ENCODE peak calls at places on chromosomes 7 and 10, in ten cellular contexts. One of them, this sample, is unnamed.

GRCh38 chr7:121328508-121329459 is at the start of gene WNT16:
- DNase-seq in Caki2: no peak
- DNase-seq in amniotic stem cell: no peak
- DNase-seq in stimulated activated CD4-positive, alpha-beta T cell treated with anti-CD3 and anti-CD28 coated beads, Interleukin-2, amount 100 ng/mL, for 48 hours: no peak
- DNase-seq in activated CD4-positive, alpha-beta T cell treated with anti-CD3 and anti-CD28 coated beads, Interleukin-2, amount 50 U/mL, for 24 hours: no peak
- DNase-seq in fibroblast of pulmonary artery: no peak
- DNase-seq in COR-L47: no peak
- DNase-seq in fibroblast of mammary gland: no peak
- DNase-seq in activated gamma-delta T cell treated with anti-CD3 and anti-CD28 coated beads, Interleukin-2, amount 50 U/mL, for 16 hours: no peak
- DNase-seq in activated naive CD8-positive, alpha-beta T cell treated with anti-CD3 and anti-CD28 coated beads, Interleukin-2, amount 50 U/mL, for 24 hours: peak; percentile 22
- DNase-seq in this sample: no peak

GRCh38 chr7:73703985-73704639 is 15.4 kb downstream of the STX1A start:
- DNase-seq in Caki2: peak; percentile 71
- DNase-seq in amniotic stem cell: no peak
- DNase-seq in stimulated activated CD4-positive, alpha-beta T cell treated with anti-CD3 and anti-CD28 coated beads, Interleukin-2, amount 100 ng/mL, for 48 hours: peak; percentile 47
- DNase-seq in activated CD4-positive, alpha-beta T cell treated with anti-CD3 and anti-CD28 coated beads, Interleukin-2, amount 50 U/mL, for 24 hours: no peak
- DNase-seq in fibroblast of pulmonary artery: peak; percentile 31
- DNase-seq in COR-L47: no peak
- DNase-seq in fibroblast of mammary gland: peak; percentile 39
- DNase-seq in activated gamma-delta T cell treated with anti-CD3 and anti-CD28 coated beads, Interleukin-2, amount 50 U/mL, for 16 hours: no peak
- DNase-seq in activated naive CD8-positive, alpha-beta T cell treated with anti-CD3 and anti-CD28 coated beads, Interleukin-2, amount 50 U/mL, for 24 hours: peak; percentile 50
- DNase-seq in this sample: no peak

GRCh38 chr10:86341361-86341811 is 25.2 kb downstream of the GRID1 start:
- DNase-seq in Caki2: no peak
- DNase-seq in amniotic stem cell: no peak
- DNase-seq in stimulated activated CD4-positive, alpha-beta T cell treated with anti-CD3 and anti-CD28 coated beads, Interleukin-2, amount 100 ng/mL, for 48 hours: no peak
- DNase-seq in activated CD4-positive, alpha-beta T cell treated with anti-CD3 and anti-CD28 coated beads, Interleukin-2, amount 50 U/mL, for 24 hours: no peak
- DNase-seq in fibroblast of pulmonary artery: no peak
- DNase-seq in COR-L47: no peak
- DNase-seq in fibroblast of mammary gland: no peak
- DNase-seq in activated gamma-delta T cell treated with anti-CD3 and anti-CD28 coated beads, Interleukin-2, amount 50 U/mL, for 16 hours: no peak
- DNase-seq in activated naive CD8-positive, alpha-beta T cell treated with anti-CD3 and anti-CD28 coated beads, Interleukin-2, amount 50 U/mL, for 24 hours: no peak
- DNase-seq in this sample: no peak

GRCh38 chr10:35424680-35425285 is 88.5 kb downstream of the CCNY start:
- DNase-seq in Caki2: no peak
- DNase-seq in amniotic stem cell: no peak
- DNase-seq in stimulated activated CD4-positive, alpha-beta T cell treated with anti-CD3 and anti-CD28 coated beads, Interleukin-2, amount 100 ng/mL, for 48 hours: no peak
- DNase-seq in activated CD4-positive, alpha-beta T cell treated with anti-CD3 and anti-CD28 coated beads, Interleukin-2, amount 50 U/mL, for 24 hours: no peak
- DNase-seq in fibroblast of pulmonary artery: no peak
- DNase-seq in COR-L47: no peak
- DNase-seq in fibroblast of mammary gland: no peak
- DNase-seq in activated gamma-delta T cell treated with anti-CD3 and anti-CD28 coated beads, Interleukin-2, amount 50 U/mL, for 16 hours: no peak
- DNase-seq in activated naive CD8-positive, alpha-beta T cell treated with anti-CD3 and anti-CD28 coated beads, Interleukin-2, amount 50 U/mL, for 24 hours: no peak
- DNase-seq in this sample: no peak

GRCh38 chr7:24435002-24435401 is 138.2 kb upstream of the PALS2 start:
- DNase-seq in Caki2: no peak
- DNase-seq in amniotic stem cell: no peak
- DNase-seq in stimulated activated CD4-positive, alpha-beta T cell treated with anti-CD3 and anti-CD28 coated beads, Interleukin-2, amount 100 ng/mL, for 48 hours: no peak
- DNase-seq in activated CD4-positive, alpha-beta T cell treated with anti-CD3 and anti-CD28 coated beads, Interleukin-2, amount 50 U/mL, for 24 hours: no peak
- DNase-seq in fibroblast of pulmonary artery: no peak
- DNase-seq in COR-L47: no peak
- DNase-seq in fibroblast of mammary gland: no peak
- DNase-seq in activated gamma-delta T cell treated with anti-CD3 and anti-CD28 coated beads, Interleukin-2, amount 50 U/mL, for 16 hours: no peak
- DNase-seq in activated naive CD8-positive, alpha-beta T cell treated with anti-CD3 and anti-CD28 coated beads, Interleukin-2, amount 50 U/mL, for 24 hours: no peak
- DNase-seq in this sample: no peak

GRCh38 chr7:46745700-46746090 is 824.6 kb upstream of the IGFBP3 start:
- DNase-seq in Caki2: no peak
- DNase-seq in amniotic stem cell: no peak
- DNase-seq in stimulated activated CD4-positive, alpha-beta T cell treated with anti-CD3 and anti-CD28 coated beads, Interleukin-2, amount 100 ng/mL, for 48 hours: no peak
- DNase-seq in activated CD4-positive, alpha-beta T cell treated with anti-CD3 and anti-CD28 coated beads, Interleukin-2, amount 50 U/mL, for 24 hours: no peak
- DNase-seq in fibroblast of pulmonary artery: no peak
- DNase-seq in COR-L47: no peak
- DNase-seq in fibroblast of mammary gland: peak; percentile 24
- DNase-seq in activated gamma-delta T cell treated with anti-CD3 and anti-CD28 coated beads, Interleukin-2, amount 50 U/mL, for 16 hours: no peak
- DNase-seq in activated naive CD8-positive, alpha-beta T cell treated with anti-CD3 and anti-CD28 coated beads, Interleukin-2, amount 50 U/mL, for 24 hours: no peak
- DNase-seq in this sample: no peak

GRCh38 chr10:109668137-109668536 is 255.2 kb downstream of the XPNPEP1 start:
- DNase-seq in Caki2: no peak
- DNase-seq in amniotic stem cell: no peak
- DNase-seq in stimulated activated CD4-positive, alpha-beta T cell treated with anti-CD3 and anti-CD28 coated beads, Interleukin-2, amount 100 ng/mL, for 48 hours: no peak
- DNase-seq in activated CD4-positive, alpha-beta T cell treated with anti-CD3 and anti-CD28 coated beads, Interleukin-2, amount 50 U/mL, for 24 hours: no peak
- DNase-seq in fibroblast of pulmonary artery: no peak
- DNase-seq in COR-L47: no peak
- DNase-seq in fibroblast of mammary gland: no peak
- DNase-seq in activated gamma-delta T cell treated with anti-CD3 and anti-CD28 coated beads, Interleukin-2, amount 50 U/mL, for 16 hours: no peak
- DNase-seq in activated naive CD8-positive, alpha-beta T cell treated with anti-CD3 and anti-CD28 coated beads, Interleukin-2, amount 50 U/mL, for 24 hours: no peak
- DNase-seq in this sample: no peak

GRCh38 chr7:28389504-28390385 is 22.6 kb upstream of the CREB5 start:
- DNase-seq in Caki2: peak; percentile 89
- DNase-seq in amniotic stem cell: peak; percentile 36
- DNase-seq in stimulated activated CD4-positive, alpha-beta T cell treated with anti-CD3 and anti-CD28 coated beads, Interleukin-2, amount 100 ng/mL, for 48 hours: no peak
- DNase-seq in activated CD4-positive, alpha-beta T cell treated with anti-CD3 and anti-CD28 coated beads, Interleukin-2, amount 50 U/mL, for 24 hours: no peak
- DNase-seq in fibroblast of pulmonary artery: peak; percentile 81
- DNase-seq in COR-L47: peak; percentile 48
- DNase-seq in fibroblast of mammary gland: peak; percentile 79
- DNase-seq in activated gamma-delta T cell treated with anti-CD3 and anti-CD28 coated beads, Interleukin-2, amount 50 U/mL, for 16 hours: no peak
- DNase-seq in activated naive CD8-positive, alpha-beta T cell treated with anti-CD3 and anti-CD28 coated beads, Interleukin-2, amount 50 U/mL, for 24 hours: no peak
- DNase-seq in this sample: no peak

GRCh38 chr7:81769891-81770818 is at the start of gene HGF:
- DNase-seq in Caki2: no peak
- DNase-seq in amniotic stem cell: no peak
- DNase-seq in stimulated activated CD4-positive, alpha-beta T cell treated with anti-CD3 and anti-CD28 coated beads, Interleukin-2, amount 100 ng/mL, for 48 hours: no peak
- DNase-seq in activated CD4-positive, alpha-beta T cell treated with anti-CD3 and anti-CD28 coated beads, Interleukin-2, amount 50 U/mL, for 24 hours: no peak
- DNase-seq in fibroblast of pulmonary artery: peak; percentile 90
- DNase-seq in COR-L47: no peak
- DNase-seq in fibroblast of mammary gland: peak; percentile 87
- DNase-seq in activated gamma-delta T cell treated with anti-CD3 and anti-CD28 coated beads, Interleukin-2, amount 50 U/mL, for 16 hours: no peak
- DNase-seq in activated naive CD8-positive, alpha-beta T cell treated with anti-CD3 and anti-CD28 coated beads, Interleukin-2, amount 50 U/mL, for 24 hours: no peak
- DNase-seq in this sample: no peak

GRCh38 chr10:24039897-24040296 is 169.0 kb upstream of the KIAA1217 start:
- DNase-seq in Caki2: no peak
- DNase-seq in amniotic stem cell: no peak
- DNase-seq in stimulated activated CD4-positive, alpha-beta T cell treated with anti-CD3 and anti-CD28 coated beads, Interleukin-2, amount 100 ng/mL, for 48 hours: no peak
- DNase-seq in activated CD4-positive, alpha-beta T cell treated with anti-CD3 and anti-CD28 coated beads, Interleukin-2, amount 50 U/mL, for 24 hours: no peak
- DNase-seq in fibroblast of pulmonary artery: no peak
- DNase-seq in COR-L47: no peak
- DNase-seq in fibroblast of mammary gland: no peak
- DNase-seq in activated gamma-delta T cell treated with anti-CD3 and anti-CD28 coated beads, Interleukin-2, amount 50 U/mL, for 16 hours: no peak
- DNase-seq in activated naive CD8-positive, alpha-beta T cell treated with anti-CD3 and anti-CD28 coated beads, Interleukin-2, amount 50 U/mL, for 24 hours: no peak
- DNase-seq in this sample: no peak

GRCh38 chr10:60230892-60231291 is 158.8 kb downstream of the ANK3 start:
- DNase-seq in Caki2: no peak
- DNase-seq in amniotic stem cell: no peak
- DNase-seq in stimulated activated CD4-positive, alpha-beta T cell treated with anti-CD3 and anti-CD28 coated beads, Interleukin-2, amount 100 ng/mL, for 48 hours: no peak
- DNase-seq in activated CD4-positive, alpha-beta T cell treated with anti-CD3 and anti-CD28 coated beads, Interleukin-2, amount 50 U/mL, for 24 hours: no peak
- DNase-seq in fibroblast of pulmonary artery: peak; percentile 30
- DNase-seq in COR-L47: no peak
- DNase-seq in fibroblast of mammary gland: peak; percentile 56
- DNase-seq in activated gamma-delta T cell treated with anti-CD3 and anti-CD28 coated beads, Interleukin-2, amount 50 U/mL, for 16 hours: no peak
- DNase-seq in activated naive CD8-positive, alpha-beta T cell treated with anti-CD3 and anti-CD28 coated beads, Interleukin-2, amount 50 U/mL, for 24 hours: no peak
- DNase-seq in this sample: no peak

GRCh38 chr10:128688154-128688553 is 561.9 kb upstream of the MKI67 start:
- DNase-seq in Caki2: no peak
- DNase-seq in amniotic stem cell: no peak
- DNase-seq in stimulated activated CD4-positive, alpha-beta T cell treated with anti-CD3 and anti-CD28 coated beads, Interleukin-2, amount 100 ng/mL, for 48 hours: no peak
- DNase-seq in activated CD4-positive, alpha-beta T cell treated with anti-CD3 and anti-CD28 coated beads, Interleukin-2, amount 50 U/mL, for 24 hours: no peak
- DNase-seq in fibroblast of pulmonary artery: no peak
- DNase-seq in COR-L47: no peak
- DNase-seq in fibroblast of mammary gland: no peak
- DNase-seq in activated gamma-delta T cell treated with anti-CD3 and anti-CD28 coated beads, Interleukin-2, amount 50 U/mL, for 16 hours: no peak
- DNase-seq in activated naive CD8-positive, alpha-beta T cell treated with anti-CD3 and anti-CD28 coated beads, Interleukin-2, amount 50 U/mL, for 24 hours: no peak
- DNase-seq in this sample: no peak

GRCh38 chr7:84492565-84493034 is 298.0 kb upstream of the SEMA3A start:
- DNase-seq in Caki2: no peak
- DNase-seq in amniotic stem cell: no peak
- DNase-seq in stimulated activated CD4-positive, alpha-beta T cell treated with anti-CD3 and anti-CD28 coated beads, Interleukin-2, amount 100 ng/mL, for 48 hours: no peak
- DNase-seq in activated CD4-positive, alpha-beta T cell treated with anti-CD3 and anti-CD28 coated beads, Interleukin-2, amount 50 U/mL, for 24 hours: no peak
- DNase-seq in fibroblast of pulmonary artery: no peak
- DNase-seq in COR-L47: no peak
- DNase-seq in fibroblast of mammary gland: peak; percentile 69
- DNase-seq in activated gamma-delta T cell treated with anti-CD3 and anti-CD28 coated beads, Interleukin-2, amount 50 U/mL, for 16 hours: no peak
- DNase-seq in activated naive CD8-positive, alpha-beta T cell treated with anti-CD3 and anti-CD28 coated beads, Interleukin-2, amount 50 U/mL, for 24 hours: no peak
- DNase-seq in this sample: no peak

GRCh38 chr7:98212532-98213041 is 1.3 kb downstream of the BHLHA15 start:
- DNase-seq in Caki2: no peak
- DNase-seq in amniotic stem cell: no peak
- DNase-seq in stimulated activated CD4-positive, alpha-beta T cell treated with anti-CD3 and anti-CD28 coated beads, Interleukin-2, amount 100 ng/mL, for 48 hours: no peak
- DNase-seq in activated CD4-positive, alpha-beta T cell treated with anti-CD3 and anti-CD28 coated beads, Interleukin-2, amount 50 U/mL, for 24 hours: no peak
- DNase-seq in fibroblast of pulmonary artery: no peak
- DNase-seq in COR-L47: no peak
- DNase-seq in fibroblast of mammary gland: no peak
- DNase-seq in activated gamma-delta T cell treated with anti-CD3 and anti-CD28 coated beads, Interleukin-2, amount 50 U/mL, for 16 hours: no peak
- DNase-seq in activated naive CD8-positive, alpha-beta T cell treated with anti-CD3 and anti-CD28 coated beads, Interleukin-2, amount 50 U/mL, for 24 hours: no peak
- DNase-seq in this sample: no peak

GRCh38 chr7:119482671-119483070 is 790.3 kb upstream of the KCND2 start:
- DNase-seq in Caki2: no peak
- DNase-seq in amniotic stem cell: no peak
- DNase-seq in stimulated activated CD4-positive, alpha-beta T cell treated with anti-CD3 and anti-CD28 coated beads, Interleukin-2, amount 100 ng/mL, for 48 hours: no peak
- DNase-seq in activated CD4-positive, alpha-beta T cell treated with anti-CD3 and anti-CD28 coated beads, Interleukin-2, amount 50 U/mL, for 24 hours: no peak
- DNase-seq in fibroblast of pulmonary artery: no peak
- DNase-seq in COR-L47: no peak
- DNase-seq in fibroblast of mammary gland: no peak
- DNase-seq in activated gamma-delta T cell treated with anti-CD3 and anti-CD28 coated beads, Interleukin-2, amount 50 U/mL, for 16 hours: no peak
- DNase-seq in activated naive CD8-positive, alpha-beta T cell treated with anti-CD3 and anti-CD28 coated beads, Interleukin-2, amount 50 U/mL, for 24 hours: no peak
- DNase-seq in this sample: no peak

GRCh38 chr7:45149606-45150005 is 8.0 kb upstream of the RAMP3 start:
- DNase-seq in Caki2: no peak
- DNase-seq in amniotic stem cell: no peak
- DNase-seq in stimulated activated CD4-positive, alpha-beta T cell treated with anti-CD3 and anti-CD28 coated beads, Interleukin-2, amount 100 ng/mL, for 48 hours: no peak
- DNase-seq in activated CD4-positive, alpha-beta T cell treated with anti-CD3 and anti-CD28 coated beads, Interleukin-2, amount 50 U/mL, for 24 hours: no peak
- DNase-seq in fibroblast of pulmonary artery: no peak
- DNase-seq in COR-L47: no peak
- DNase-seq in fibroblast of mammary gland: no peak
- DNase-seq in activated gamma-delta T cell treated with anti-CD3 and anti-CD28 coated beads, Interleukin-2, amount 50 U/mL, for 16 hours: no peak
- DNase-seq in activated naive CD8-positive, alpha-beta T cell treated with anti-CD3 and anti-CD28 coated beads, Interleukin-2, amount 50 U/mL, for 24 hours: no peak
- DNase-seq in this sample: no peak

GRCh38 chr7:45173596-45174327 is 16.2 kb downstream of the RAMP3 start:
- DNase-seq in Caki2: no peak
- DNase-seq in amniotic stem cell: no peak
- DNase-seq in stimulated activated CD4-positive, alpha-beta T cell treated with anti-CD3 and anti-CD28 coated beads, Interleukin-2, amount 100 ng/mL, for 48 hours: no peak
- DNase-seq in activated CD4-positive, alpha-beta T cell treated with anti-CD3 and anti-CD28 coated beads, Interleukin-2, amount 50 U/mL, for 24 hours: no peak
- DNase-seq in fibroblast of pulmonary artery: no peak
- DNase-seq in COR-L47: no peak
- DNase-seq in fibroblast of mammary gland: no peak
- DNase-seq in activated gamma-delta T cell treated with anti-CD3 and anti-CD28 coated beads, Interleukin-2, amount 50 U/mL, for 16 hours: no peak
- DNase-seq in activated naive CD8-positive, alpha-beta T cell treated with anti-CD3 and anti-CD28 coated beads, Interleukin-2, amount 50 U/mL, for 24 hours: no peak
- DNase-seq in this sample: no peak

GRCh38 chr10:131173484-131174210 is 137.9 kb downstream of the TCERG1L start:
- DNase-seq in Caki2: no peak
- DNase-seq in amniotic stem cell: no peak
- DNase-seq in stimulated activated CD4-positive, alpha-beta T cell treated with anti-CD3 and anti-CD28 coated beads, Interleukin-2, amount 100 ng/mL, for 48 hours: no peak
- DNase-seq in activated CD4-positive, alpha-beta T cell treated with anti-CD3 and anti-CD28 coated beads, Interleukin-2, amount 50 U/mL, for 24 hours: no peak
- DNase-seq in fibroblast of pulmonary artery: no peak
- DNase-seq in COR-L47: no peak
- DNase-seq in fibroblast of mammary gland: no peak
- DNase-seq in activated gamma-delta T cell treated with anti-CD3 and anti-CD28 coated beads, Interleukin-2, amount 50 U/mL, for 16 hours: no peak
- DNase-seq in activated naive CD8-positive, alpha-beta T cell treated with anti-CD3 and anti-CD28 coated beads, Interleukin-2, amount 50 U/mL, for 24 hours: no peak
- DNase-seq in this sample: no peak

GRCh38 chr7:51160990-51161615 is 155.5 kb downstream of the COBL start:
- DNase-seq in Caki2: peak; percentile 41
- DNase-seq in amniotic stem cell: peak; percentile 27
- DNase-seq in stimulated activated CD4-positive, alpha-beta T cell treated with anti-CD3 and anti-CD28 coated beads, Interleukin-2, amount 100 ng/mL, for 48 hours: peak; percentile 50
- DNase-seq in activated CD4-positive, alpha-beta T cell treated with anti-CD3 and anti-CD28 coated beads, Interleukin-2, amount 50 U/mL, for 24 hours: peak; percentile 14
- DNase-seq in fibroblast of pulmonary artery: peak; percentile 83
- DNase-seq in COR-L47: peak; percentile 52
- DNase-seq in fibroblast of mammary gland: peak; percentile 78
- DNase-seq in activated gamma-delta T cell treated with anti-CD3 and anti-CD28 coated beads, Interleukin-2, amount 50 U/mL, for 16 hours: peak; percentile 22
- DNase-seq in activated naive CD8-positive, alpha-beta T cell treated with anti-CD3 and anti-CD28 coated beads, Interleukin-2, amount 50 U/mL, for 24 hours: peak; percentile 52
- DNase-seq in this sample: peak; percentile 20

GRCh38 chr10:1210667-1211066 is 154.5 kb downstream of the WDR37 start:
- DNase-seq in Caki2: no peak
- DNase-seq in amniotic stem cell: no peak
- DNase-seq in stimulated activated CD4-positive, alpha-beta T cell treated with anti-CD3 and anti-CD28 coated beads, Interleukin-2, amount 100 ng/mL, for 48 hours: no peak
- DNase-seq in activated CD4-positive, alpha-beta T cell treated with anti-CD3 and anti-CD28 coated beads, Interleukin-2, amount 50 U/mL, for 24 hours: no peak
- DNase-seq in fibroblast of pulmonary artery: no peak
- DNase-seq in COR-L47: no peak
- DNase-seq in fibroblast of mammary gland: no peak
- DNase-seq in activated gamma-delta T cell treated with anti-CD3 and anti-CD28 coated beads, Interleukin-2, amount 50 U/mL, for 16 hours: no peak
- DNase-seq in activated naive CD8-positive, alpha-beta T cell treated with anti-CD3 and anti-CD28 coated beads, Interleukin-2, amount 50 U/mL, for 24 hours: no peak
- DNase-seq in this sample: no peak

GRCh38 chr7:82778021-82778420 is 334.4 kb upstream of the CACNA2D1 start:
- DNase-seq in Caki2: no peak
- DNase-seq in amniotic stem cell: no peak
- DNase-seq in stimulated activated CD4-positive, alpha-beta T cell treated with anti-CD3 and anti-CD28 coated beads, Interleukin-2, amount 100 ng/mL, for 48 hours: no peak
- DNase-seq in activated CD4-positive, alpha-beta T cell treated with anti-CD3 and anti-CD28 coated beads, Interleukin-2, amount 50 U/mL, for 24 hours: no peak
- DNase-seq in fibroblast of pulmonary artery: peak; percentile 2
- DNase-seq in COR-L47: no peak
- DNase-seq in fibroblast of mammary gland: peak; percentile 31
- DNase-seq in activated gamma-delta T cell treated with anti-CD3 and anti-CD28 coated beads, Interleukin-2, amount 50 U/mL, for 16 hours: no peak
- DNase-seq in activated naive CD8-positive, alpha-beta T cell treated with anti-CD3 and anti-CD28 coated beads, Interleukin-2, amount 50 U/mL, for 24 hours: no peak
- DNase-seq in this sample: no peak

GRCh38 chr7:151566897-151567320 is 47.2 kb upstream of the RHEB start:
- DNase-seq in Caki2: no peak
- DNase-seq in amniotic stem cell: peak; percentile 19
- DNase-seq in stimulated activated CD4-positive, alpha-beta T cell treated with anti-CD3 and anti-CD28 coated beads, Interleukin-2, amount 100 ng/mL, for 48 hours: no peak
- DNase-seq in activated CD4-positive, alpha-beta T cell treated with anti-CD3 and anti-CD28 coated beads, Interleukin-2, amount 50 U/mL, for 24 hours: no peak
- DNase-seq in fibroblast of pulmonary artery: peak; percentile 76
- DNase-seq in COR-L47: no peak
- DNase-seq in fibroblast of mammary gland: peak; percentile 61
- DNase-seq in activated gamma-delta T cell treated with anti-CD3 and anti-CD28 coated beads, Interleukin-2, amount 50 U/mL, for 16 hours: no peak
- DNase-seq in activated naive CD8-positive, alpha-beta T cell treated with anti-CD3 and anti-CD28 coated beads, Interleukin-2, amount 50 U/mL, for 24 hours: no peak
- DNase-seq in this sample: no peak

GRCh38 chr10:24920907-24921881 is 31.2 kb downstream of the PRTFDC1 start:
- DNase-seq in Caki2: peak; percentile 89
- DNase-seq in amniotic stem cell: peak; percentile 90
- DNase-seq in stimulated activated CD4-positive, alpha-beta T cell treated with anti-CD3 and anti-CD28 coated beads, Interleukin-2, amount 100 ng/mL, for 48 hours: peak; percentile 56
- DNase-seq in activated CD4-positive, alpha-beta T cell treated with anti-CD3 and anti-CD28 coated beads, Interleukin-2, amount 50 U/mL, for 24 hours: peak; percentile 60
- DNase-seq in fibroblast of pulmonary artery: peak; percentile 97
- DNase-seq in COR-L47: no peak
- DNase-seq in fibroblast of mammary gland: peak; percentile 100
- DNase-seq in activated gamma-delta T cell treated with anti-CD3 and anti-CD28 coated beads, Interleukin-2, amount 50 U/mL, for 16 hours: peak; percentile 34
- DNase-seq in activated naive CD8-positive, alpha-beta T cell treated with anti-CD3 and anti-CD28 coated beads, Interleukin-2, amount 50 U/mL, for 24 hours: peak; percentile 72
- DNase-seq in this sample: peak; percentile 52

GRCh38 chr7:100567751-100568175 is 5.9 kb downstream of the SAP25 start:
- DNase-seq in Caki2: no peak
- DNase-seq in amniotic stem cell: no peak
- DNase-seq in stimulated activated CD4-positive, alpha-beta T cell treated with anti-CD3 and anti-CD28 coated beads, Interleukin-2, amount 100 ng/mL, for 48 hours: no peak
- DNase-seq in activated CD4-positive, alpha-beta T cell treated with anti-CD3 and anti-CD28 coated beads, Interleukin-2, amount 50 U/mL, for 24 hours: no peak
- DNase-seq in fibroblast of pulmonary artery: no peak
- DNase-seq in COR-L47: no peak
- DNase-seq in fibroblast of mammary gland: no peak
- DNase-seq in activated gamma-delta T cell treated with anti-CD3 and anti-CD28 coated beads, Interleukin-2, amount 50 U/mL, for 16 hours: no peak
- DNase-seq in activated naive CD8-positive, alpha-beta T cell treated with anti-CD3 and anti-CD28 coated beads, Interleukin-2, amount 50 U/mL, for 24 hours: no peak
- DNase-seq in this sample: no peak

GRCh38 chr10:101079874-101080273 is 18.1 kb downstream of the KAZALD1 start:
- DNase-seq in Caki2: no peak
- DNase-seq in amniotic stem cell: no peak
- DNase-seq in stimulated activated CD4-positive, alpha-beta T cell treated with anti-CD3 and anti-CD28 coated beads, Interleukin-2, amount 100 ng/mL, for 48 hours: no peak
- DNase-seq in activated CD4-positive, alpha-beta T cell treated with anti-CD3 and anti-CD28 coated beads, Interleukin-2, amount 50 U/mL, for 24 hours: no peak
- DNase-seq in fibroblast of pulmonary artery: no peak
- DNase-seq in COR-L47: peak; percentile 59
- DNase-seq in fibroblast of mammary gland: no peak
- DNase-seq in activated gamma-delta T cell treated with anti-CD3 and anti-CD28 coated beads, Interleukin-2, amount 50 U/mL, for 16 hours: no peak
- DNase-seq in activated naive CD8-positive, alpha-beta T cell treated with anti-CD3 and anti-CD28 coated beads, Interleukin-2, amount 50 U/mL, for 24 hours: no peak
- DNase-seq in this sample: no peak

GRCh38 chr7:26103541-26104070 is 48.4 kb upstream of the NFE2L3 start:
- DNase-seq in Caki2: no peak
- DNase-seq in amniotic stem cell: no peak
- DNase-seq in stimulated activated CD4-positive, alpha-beta T cell treated with anti-CD3 and anti-CD28 coated beads, Interleukin-2, amount 100 ng/mL, for 48 hours: no peak
- DNase-seq in activated CD4-positive, alpha-beta T cell treated with anti-CD3 and anti-CD28 coated beads, Interleukin-2, amount 50 U/mL, for 24 hours: no peak
- DNase-seq in fibroblast of pulmonary artery: no peak
- DNase-seq in COR-L47: no peak
- DNase-seq in fibroblast of mammary gland: no peak
- DNase-seq in activated gamma-delta T cell treated with anti-CD3 and anti-CD28 coated beads, Interleukin-2, amount 50 U/mL, for 16 hours: no peak
- DNase-seq in activated naive CD8-positive, alpha-beta T cell treated with anti-CD3 and anti-CD28 coated beads, Interleukin-2, amount 50 U/mL, for 24 hours: no peak
- DNase-seq in this sample: no peak

GRCh38 chr7:90736968-90737939 is 141.1 kb downstream of the CDK14 start:
- DNase-seq in Caki2: no peak
- DNase-seq in amniotic stem cell: no peak
- DNase-seq in stimulated activated CD4-positive, alpha-beta T cell treated with anti-CD3 and anti-CD28 coated beads, Interleukin-2, amount 100 ng/mL, for 48 hours: no peak
- DNase-seq in activated CD4-positive, alpha-beta T cell treated with anti-CD3 and anti-CD28 coated beads, Interleukin-2, amount 50 U/mL, for 24 hours: no peak
- DNase-seq in fibroblast of pulmonary artery: no peak
- DNase-seq in COR-L47: no peak
- DNase-seq in fibroblast of mammary gland: no peak
- DNase-seq in activated gamma-delta T cell treated with anti-CD3 and anti-CD28 coated beads, Interleukin-2, amount 50 U/mL, for 16 hours: no peak
- DNase-seq in activated naive CD8-positive, alpha-beta T cell treated with anti-CD3 and anti-CD28 coated beads, Interleukin-2, amount 50 U/mL, for 24 hours: peak; percentile 12
- DNase-seq in this sample: no peak

GRCh38 chr10:89894051-89894450 is 192.7 kb downstream of the KIF20B start:
- DNase-seq in Caki2: no peak
- DNase-seq in amniotic stem cell: no peak
- DNase-seq in stimulated activated CD4-positive, alpha-beta T cell treated with anti-CD3 and anti-CD28 coated beads, Interleukin-2, amount 100 ng/mL, for 48 hours: no peak
- DNase-seq in activated CD4-positive, alpha-beta T cell treated with anti-CD3 and anti-CD28 coated beads, Interleukin-2, amount 50 U/mL, for 24 hours: no peak
- DNase-seq in fibroblast of pulmonary artery: no peak
- DNase-seq in COR-L47: no peak
- DNase-seq in fibroblast of mammary gland: no peak
- DNase-seq in activated gamma-delta T cell treated with anti-CD3 and anti-CD28 coated beads, Interleukin-2, amount 50 U/mL, for 16 hours: no peak
- DNase-seq in activated naive CD8-positive, alpha-beta T cell treated with anti-CD3 and anti-CD28 coated beads, Interleukin-2, amount 50 U/mL, for 24 hours: no peak
- DNase-seq in this sample: no peak

This sample was measured in activated T-helper 9 cell treated with anti-CD3 and anti-CD28 coated beads, Interleukin-2, amount 50 U/mL, for 16 hours.